ENCODE peak calls at places on chromosome 15, in eight cellular contexts. One of them, this sample, is unnamed.

GRCh38 chr15:88185584-88185983 is 71.0 kb downstream of the NTRK3 start:
- DNase-seq in HFF-Myc: no peak
- DNase-seq in upper lobe of left lung: no peak
- DNase-seq in spleen: no peak
- DNase-seq in NCI-H1092 treated with DMSO at 0.1 percent for 48 hours: no peak
- DNase-seq in sigmoid colon: no peak
- DNase-seq in C1 segment of cervical spinal cord: no peak
- DNase-seq in activated CD4-positive, alpha-beta memory T cell treated with anti-CD3 and anti-CD28 coated beads for 36 hours: no peak
- DNase-seq in this sample: no peak

GRCh38 chr15:45276851-45277250 is 24.8 kb downstream of the SLC28A2 start:
- DNase-seq in HFF-Myc: no peak
- DNase-seq in upper lobe of left lung: no peak
- DNase-seq in spleen: no peak
- DNase-seq in NCI-H1092 treated with DMSO at 0.1 percent for 48 hours: peak
- DNase-seq in sigmoid colon: no peak
- DNase-seq in C1 segment of cervical spinal cord: no peak
- DNase-seq in activated CD4-positive, alpha-beta memory T cell treated with anti-CD3 and anti-CD28 coated beads for 36 hours: no peak
- DNase-seq in this sample: no peak

GRCh38 chr15:60381148-60381788 is 16.5 kb downstream of the ANXA2 start:
- DNase-seq in HFF-Myc: no peak
- DNase-seq in upper lobe of left lung: no peak
- DNase-seq in spleen: no peak
- DNase-seq in NCI-H1092 treated with DMSO at 0.1 percent for 48 hours: no peak
- DNase-seq in sigmoid colon: no peak
- DNase-seq in C1 segment of cervical spinal cord: no peak
- DNase-seq in activated CD4-positive, alpha-beta memory T cell treated with anti-CD3 and anti-CD28 coated beads for 36 hours: no peak
- DNase-seq in this sample: no peak

GRCh38 chr15:79689030-79689429 is 207.8 kb downstream of the MTHFS start:
- DNase-seq in HFF-Myc: no peak
- DNase-seq in upper lobe of left lung: no peak
- DNase-seq in spleen: no peak
- DNase-seq in NCI-H1092 treated with DMSO at 0.1 percent for 48 hours: no peak
- DNase-seq in sigmoid colon: no peak
- DNase-seq in C1 segment of cervical spinal cord: no peak
- DNase-seq in activated CD4-positive, alpha-beta memory T cell treated with anti-CD3 and anti-CD28 coated beads for 36 hours: no peak
- DNase-seq in this sample: no peak

GRCh38 chr15:75307778-75308390 is 25.2 kb downstream of the GOLGA6D start:
- DNase-seq in HFF-Myc: peak
- DNase-seq in upper lobe of left lung: no peak
- DNase-seq in spleen: no peak
- DNase-seq in NCI-H1092 treated with DMSO at 0.1 percent for 48 hours: peak
- DNase-seq in sigmoid colon: peak
- DNase-seq in C1 segment of cervical spinal cord: no peak
- DNase-seq in activated CD4-positive, alpha-beta memory T cell treated with anti-CD3 and anti-CD28 coated beads for 36 hours: peak
- DNase-seq in this sample: no peak

GRCh38 chr15:25850154-25851111 is 12.7 kb downstream of the ATP10A start:
- DNase-seq in HFF-Myc: peak
- DNase-seq in upper lobe of left lung: peak
- DNase-seq in spleen: peak
- DNase-seq in NCI-H1092 treated with DMSO at 0.1 percent for 48 hours: no peak
- DNase-seq in sigmoid colon: peak
- DNase-seq in C1 segment of cervical spinal cord: no peak
- DNase-seq in activated CD4-positive, alpha-beta memory T cell treated with anti-CD3 and anti-CD28 coated beads for 36 hours: peak
- DNase-seq in this sample: no peak

GRCh38 chr15:65804252-65804931 is 12.3 kb upstream of the DENND4A start:
- DNase-seq in HFF-Myc: no peak
- DNase-seq in upper lobe of left lung: no peak
- DNase-seq in spleen: no peak
- DNase-seq in NCI-H1092 treated with DMSO at 0.1 percent for 48 hours: no peak
- DNase-seq in sigmoid colon: no peak
- DNase-seq in C1 segment of cervical spinal cord: no peak
- DNase-seq in activated CD4-positive, alpha-beta memory T cell treated with anti-CD3 and anti-CD28 coated beads for 36 hours: no peak
- DNase-seq in this sample: no peak

GRCh38 chr15:93274276-93274675 is 185.3 kb upstream of the RGMA start:
- DNase-seq in HFF-Myc: no peak
- DNase-seq in upper lobe of left lung: no peak
- DNase-seq in spleen: no peak
- DNase-seq in NCI-H1092 treated with DMSO at 0.1 percent for 48 hours: no peak
- DNase-seq in sigmoid colon: no peak
- DNase-seq in C1 segment of cervical spinal cord: no peak
- DNase-seq in activated CD4-positive, alpha-beta memory T cell treated with anti-CD3 and anti-CD28 coated beads for 36 hours: no peak
- DNase-seq in this sample: no peak

GRCh38 chr15:58302832-58303231 is 129.0 kb upstream of the LIPC start:
- DNase-seq in HFF-Myc: no peak
- DNase-seq in upper lobe of left lung: no peak
- DNase-seq in spleen: no peak
- DNase-seq in NCI-H1092 treated with DMSO at 0.1 percent for 48 hours: no peak
- DNase-seq in sigmoid colon: no peak
- DNase-seq in C1 segment of cervical spinal cord: no peak
- DNase-seq in activated CD4-positive, alpha-beta memory T cell treated with anti-CD3 and anti-CD28 coated beads for 36 hours: no peak
- DNase-seq in this sample: no peak